ENCODE peak calls at places on chromosomes 6 and 20, in four cellular contexts. D, F, N and M are unnamed samples.

GRCh38 chr20:57241592-57241991 is 24.8 kb downstream of the BMP7 start:
- DNase-seq in D (no peak), F (no peak), N (no peak), M (no peak)

GRCh38 chr6:108750801-108751200 is 97.4 kb upstream of the ARMC2 start:
- DNase-seq in D (no peak), F (no peak), N (no peak), M (no peak)

GRCh38 chr6:116047173-116047933 is 13.3 kb downstream of the FRK start:
- DNase-seq in D (peak; percentile 25), F (peak; percentile 43), N (no peak), M (no peak)

GRCh38 chr20:10240655-10241054 is 22.0 kb downstream of the SNAP25 start:
- DNase-seq in D (no peak), F (no peak), N (no peak), M (no peak)

GRCh38 chr20:21006611-21007010 is 99.5 kb downstream of the LINC00237 start:
- DNase-seq in D (no peak), F (no peak), N (no peak), M (no peak)

GRCh38 chr6:100393493-100393892 is 71.2 kb downstream of the SIM1 start:
- DNase-seq in D (no peak), F (no peak), N (no peak), M (no peak)

GRCh38 chr6:142790257-142790656 is 154.7 kb downstream of the HIVEP2 start:
- DNase-seq in D (no peak), F (no peak), N (no peak), M (no peak)

GRCh38 chr20:60761056-60761455 is 491.0 kb upstream of the CDH4 start:
- DNase-seq in D (no peak), F (no peak), N (no peak), M (no peak)

GRCh38 chr6:149190228-149190831 is 127.2 kb upstream of the TAB2 start:
- DNase-seq in D (peak; percentile 49), F (no peak), N (peak; percentile 78), M (peak; percentile 58)